ENCODE peak calls at places on chromosomes 2 and 18, in seven cellular contexts. V is NCI-H1048; M is endothelial cell; I is GDM1; B is activated CD8-positive, alpha-beta memory T cell treated with anti-CD3 and anti-CD28 coated beads, Interleukin-2, amount 50 U/mL, for 48 hours; L is naive B cell; C is effector memory CD4-positive, alpha-beta T cell. Q is an unnamed sample.
A peak's percentile ranks its signal among the peaks of the same experiment; 100 is the strongest.

GRCh38 chr2:70525032-70525431 is 28.6 kb downstream of the TGFA start:
- DNase-seq in L (no peak), I (no peak), M (no peak), C (no peak), V (no peak), B (no peak), Q (no peak)

GRCh38 chr2:70371753-70372152 is 69.9 kb upstream of the FAM136A start:
- DNase-seq in C (no peak), I (no peak), V (no peak), M (no peak), B (no peak), L (no peak), Q (no peak)

GRCh38 chr18:52700757-52701156 is 360.8 kb downstream of the DCC start:
- DNase-seq in V (no peak), C (no peak), L (no peak), B (no peak), I (no peak), M (no peak), Q (no peak)

GRCh38 chr2:141306368-141306767 is 824.4 kb downstream of the LRP1B start:
- DNase-seq in B (no peak), M (no peak), C (no peak), L (no peak), V (no peak), I (no peak), Q (no peak)

GRCh38 chr2:188940171-188940570 is 34.0 kb upstream of the COL3A1 start:
- DNase-seq in B (no peak), L (no peak), C (no peak), V (no peak), I (no peak), M (no peak), Q (no peak)

GRCh38 chr2:145690183-145690582 is 1170.3 kb upstream of the ZEB2 start:
- DNase-seq in B (no peak), C (no peak), M (no peak), I (no peak), L (no peak), V (no peak), Q (no peak)

GRCh38 chr2:234137400-234138014 is 87.0 kb downstream of the SPP2 start:
- DNase-seq in M (no peak), L (no peak), B (no peak), V (no peak), I (no peak), C (no peak), Q (no peak)

GRCh38 chr2:96832751-96833507 is 10.9 kb downstream of the ANKRD23 start:
- DNase-seq in B (no peak), I (no peak), C (no peak), M (peak; percentile 60), L (no peak), V (no peak), Q (no peak)

GRCh38 chr2:84866121-84866520 is 14.8 kb downstream of the TRABD2A start:
- DNase-seq in M (no peak), V (no peak), C (no peak), L (no peak), I (no peak), B (no peak), Q (no peak)

GRCh38 chr2:96960956-96961350 is 25.4 kb downstream of the FAM178B start:
- DNase-seq in I (no peak), C (no peak), B (no peak), M (no peak), V (no peak), L (no peak), Q (no peak)

GRCh38 chr2:193294371-193294770 is 1099.6 kb upstream of the TMEFF2 start:
- DNase-seq in M (no peak), I (no peak), C (no peak), L (no peak), B (no peak), V (no peak), Q (no peak)

GRCh38 chr2:155109527-155109926 is 411.0 kb downstream of the KCNJ3 start:
- DNase-seq in I (no peak), B (no peak), M (no peak), C (no peak), V (no peak), L (no peak), Q (no peak)

GRCh38 chr2:67108231-67108630 is 288.9 kb upstream of the ETAA1 start:
- DNase-seq in V (no peak), M (no peak), I (no peak), C (no peak), B (no peak), L (no peak), Q (no peak)

GRCh38 chr2:140601801-140602200 is 1529.0 kb downstream of the LRP1B start:
- DNase-seq in C (no peak), B (no peak), V (no peak), L (no peak), M (no peak), I (no peak), Q (no peak)